ENCODE peak calls at places on chromosomes 7 and 10, in five cellular contexts. V, U, T, B and I are unnamed samples. For H3K4me1, the result is how much of the 10 kb centered on the place peaks cover.

GRCh38 chr10:102342958-102343357 is 52.5 kb upstream of the NFKB2 start:
- DNase-seq in V (peak), U (peak), T (no peak), B (peak), I (peak)

GRCh38 chr7:4436936-4437335 is 245.2 kb upstream of the FOXK1 start:
- DNase-seq in V (no peak), U (no peak), T (no peak), B (no peak), I (no peak)

GRCh38 chr7:22356010-22356854 is 722 bp downstream of the RAPGEF5 start:
- DNase-seq in V (no peak), U (no peak), T (no peak), B (peak), I (no peak)

GRCh38 chr7:28191751-28192150 is 11.2 kb upstream of the JAZF1 start:
- DNase-seq in V (no peak), U (no peak), T (no peak), B (no peak), I (no peak)

GRCh38 chr7:102404005-102404861 is 8.1 kb downstream of the PRKRIP1 start:
- DNase-seq in V (peak), U (peak), T (peak), B (peak), I (peak)

GRCh38 chr7:84394219-84394618 is 199.6 kb upstream of the SEMA3A start:
- DNase-seq in V (no peak), U (no peak), T (no peak), B (peak), I (no peak)

GRCh38 chr10:72334832-72335393 is 19.8 kb downstream of the DNAJB12 start:
- DNase-seq in V (peak), U (no peak), T (no peak), B (no peak), I (no peak)

GRCh38 chr10:31549936-31550335 is 230.9 kb downstream of the ZEB1 start:
- DNase-seq in V (no peak), U (no peak), T (no peak), B (no peak), I (no peak)

DNA sequence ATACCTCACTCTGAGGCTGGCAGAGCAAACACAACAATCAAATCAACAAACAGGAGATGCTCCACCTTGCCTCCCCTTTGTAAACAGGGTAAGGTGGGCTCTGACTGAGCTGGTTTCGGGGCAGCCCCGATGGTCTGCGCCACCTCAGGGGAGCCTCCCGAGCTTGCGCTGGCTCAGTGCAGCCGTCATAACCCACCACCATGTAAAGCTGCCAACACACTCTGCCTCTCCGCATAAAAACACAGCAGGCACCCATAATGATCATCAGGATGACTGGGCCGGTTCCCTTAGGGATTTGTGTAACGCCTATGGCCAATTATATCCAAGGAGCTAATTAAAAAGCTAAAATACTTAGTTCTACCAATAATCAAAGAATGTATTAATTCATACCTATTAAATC is 124.5 kb downstream of the PRPF18 start:
- DNase-seq in V (no peak), U (no peak), T (no peak), B (no peak), I (no peak)
- H3K9ac ChIP-seq in V (no peak), U (no peak), T (no peak), B (no peak), I (no peak)

GRCh38 chr10:59310324-59310914 is 51.9 kb downstream of the FAM13C start:
- DNase-seq in V (no peak), U (no peak), T (no peak), B (no peak), I (no peak)
- H3K4me1 ChIP-seq in V (under half), U (under half), T (under half), B (under half), I (under half)

DNA sequence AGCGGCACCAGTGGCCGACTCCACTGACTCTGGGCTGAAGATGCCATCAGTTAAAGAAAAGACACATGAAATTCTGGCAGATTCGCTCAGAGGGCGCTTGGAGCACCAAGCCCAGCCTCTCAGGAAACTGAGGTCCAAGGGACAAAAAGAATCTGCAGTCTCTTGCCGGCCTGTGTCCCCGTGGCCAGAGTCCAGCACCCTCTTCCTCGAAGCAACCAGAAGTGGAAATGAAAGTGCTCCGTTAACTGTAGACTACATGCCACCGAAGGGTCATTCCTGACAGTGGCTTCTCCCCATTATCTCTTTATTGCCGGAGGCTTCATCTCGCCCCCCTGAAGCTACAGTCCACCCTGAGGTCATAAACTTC is 1.0 kb upstream of the CHST15 start:
- DNase-seq in V (no peak), U (no peak), T (no peak), B (no peak), I (no peak)
- H3K9ac ChIP-seq in V (no peak), U (no peak), T (peak), B (peak), I (peak)

GRCh38 chr10:48938281-48938680 is 1.4 kb downstream of the LRRC18 start:
- DNase-seq in V (no peak), U (no peak), T (no peak), B (no peak), I (no peak)

GRCh38 chr10:48939790-48940325 is at the start of gene LRRC18:
- DNase-seq in V (no peak), U (no peak), T (no peak), B (no peak), I (no peak)

GRCh38 chr10:48938990-48939536 is 577 bp downstream of the LRRC18 start:
- DNase-seq in V (no peak), U (no peak), T (no peak), B (no peak), I (no peak)

GRCh38 chr10:48940372-48940771 is 732 bp upstream of the LRRC18 start:
- DNase-seq in V (no peak), U (no peak), T (no peak), B (no peak), I (no peak)

DNA sequence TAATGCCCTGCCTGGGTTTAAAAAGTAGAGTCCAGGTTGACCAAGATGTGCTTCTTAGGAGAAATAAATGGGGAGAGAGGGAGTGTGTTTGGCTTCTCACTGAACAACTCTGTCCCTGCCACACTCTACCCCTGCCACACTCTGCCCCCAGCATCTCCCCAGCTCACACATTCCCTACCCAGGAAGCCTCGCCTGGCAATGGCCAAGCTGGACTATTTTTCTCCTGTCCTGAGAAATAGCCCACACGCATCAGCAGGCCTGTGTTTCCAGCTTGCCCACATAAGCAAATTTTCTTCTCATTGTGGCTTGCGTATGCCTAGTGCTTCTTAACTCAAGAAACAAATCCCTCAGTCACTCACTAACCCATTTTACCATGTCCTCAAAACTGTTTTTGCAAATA is 1.8 kb downstream of the LRRC18 start:
- DNase-seq in V (no peak), U (no peak), T (no peak), B (no peak), I (no peak)
- H3K4me1 ChIP-seq in V (under half), U (under half), T (under half), B (under half), I (under half)

DNA sequence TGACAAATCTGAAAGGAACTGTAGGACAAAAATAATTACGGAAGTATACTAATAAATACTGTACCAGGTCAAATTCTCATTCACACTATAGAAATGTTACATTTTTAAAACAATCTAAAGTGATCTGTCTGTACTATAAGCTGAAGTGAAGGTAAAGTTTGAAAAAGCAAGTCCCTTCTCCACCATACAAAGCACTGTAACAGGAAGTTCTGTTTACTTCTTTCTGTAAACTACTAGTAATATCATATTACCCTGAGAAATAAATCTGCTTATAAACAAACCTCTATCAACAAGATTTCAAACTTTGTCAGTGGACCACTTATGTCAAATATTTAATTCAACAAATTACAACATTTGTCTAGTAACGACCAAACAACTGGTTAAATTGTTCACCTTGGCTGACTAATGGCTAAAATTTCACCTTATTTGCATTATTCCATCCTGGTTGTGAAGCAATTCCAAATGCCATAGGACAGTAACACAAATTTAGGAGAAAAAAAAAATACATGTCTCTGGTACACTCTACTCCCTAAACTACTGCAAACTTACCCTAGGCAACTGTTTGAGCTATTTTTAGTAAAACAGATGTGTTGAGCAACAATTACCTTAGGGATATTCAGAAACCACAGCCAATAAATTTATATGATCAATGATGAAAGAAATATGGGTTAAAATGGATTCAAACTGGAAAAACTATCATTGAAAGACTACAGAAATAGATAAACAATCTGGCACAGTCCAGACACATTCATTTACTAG is 126.0 kb downstream of the NRBF2 start:
- DNase-seq in V (peak), U (no peak), T (no peak), B (no peak), I (no peak)
- H3K9ac ChIP-seq in V (no peak), U (no peak), T (no peak), B (no peak), I (no peak)

GRCh38 chr7:105353752-105354328 is 34.9 kb downstream of the SRPK2 start:
- DNase-seq in V (no peak), U (no peak), T (no peak), B (no peak), I (no peak)

GRCh38 chr7:105352922-105353668 is 35.6 kb downstream of the SRPK2 start:
- DNase-seq in V (peak), U (no peak), T (no peak), B (no peak), I (no peak)

GRCh38 chr7:105354383-105354782 is 34.3 kb downstream of the SRPK2 start:
- DNase-seq in V (no peak), U (no peak), T (no peak), B (peak), I (peak)

GRCh38 chr7:105350906-105351305 is 37.8 kb downstream of the SRPK2 start:
- DNase-seq in V (no peak), U (no peak), T (no peak), B (no peak), I (no peak)

GRCh38 chr7:105352018-105352612 is 36.6 kb downstream of the SRPK2 start:
- DNase-seq in V (peak), U (no peak), T (no peak), B (peak), I (peak)
- H3K4me1 ChIP-seq in V (under half), U (under half), T (under half), B (under half), I (under half)

GRCh38 chr7:50331564-50332208 is 27.2 kb downstream of the IKZF1 start:
- DNase-seq in V (no peak), U (no peak), T (no peak), B (no peak), I (no peak)

GRCh38 chr7:50332241-50333176 is 28.0 kb downstream of the IKZF1 start:
- DNase-seq in V (no peak), U (peak), T (no peak), B (no peak), I (no peak)

GRCh38 chr7:50334341-50334994 is 30.0 kb downstream of the IKZF1 start:
- DNase-seq in V (no peak), U (no peak), T (no peak), B (no peak), I (no peak)

GRCh38 chr7:50335230-50335794 is 30.8 kb downstream of the IKZF1 start:
- DNase-seq in V (no peak), U (no peak), T (no peak), B (no peak), I (no peak)

GRCh38 chr7:50333266-50333665 is 28.8 kb downstream of the IKZF1 start:
- DNase-seq in V (no peak), U (peak), T (no peak), B (no peak), I (no peak)
- H3K9ac ChIP-seq in V (no peak), U (no peak), T (no peak), B (no peak), I (no peak)

GRCh38 chr7:5629941-5630340 is 151.5 kb downstream of the RNF216 start:
- DNase-seq in V (peak), U (peak), T (peak), B (peak), I (peak)

GRCh38 chr7:5627745-5628547 is 153.5 kb downstream of the RNF216 start:
- DNase-seq in V (no peak), U (no peak), T (no peak), B (no peak), I (no peak)

GRCh38 chr7:5631185-5631584 is 150.3 kb downstream of the RNF216 start:
- DNase-seq in V (no peak), U (no peak), T (no peak), B (no peak), I (no peak)

GRCh38 chr7:5631752-5632151 is 149.7 kb downstream of the RNF216 start:
- DNase-seq in V (no peak), U (no peak), T (no peak), B (no peak), I (no peak)

DNA sequence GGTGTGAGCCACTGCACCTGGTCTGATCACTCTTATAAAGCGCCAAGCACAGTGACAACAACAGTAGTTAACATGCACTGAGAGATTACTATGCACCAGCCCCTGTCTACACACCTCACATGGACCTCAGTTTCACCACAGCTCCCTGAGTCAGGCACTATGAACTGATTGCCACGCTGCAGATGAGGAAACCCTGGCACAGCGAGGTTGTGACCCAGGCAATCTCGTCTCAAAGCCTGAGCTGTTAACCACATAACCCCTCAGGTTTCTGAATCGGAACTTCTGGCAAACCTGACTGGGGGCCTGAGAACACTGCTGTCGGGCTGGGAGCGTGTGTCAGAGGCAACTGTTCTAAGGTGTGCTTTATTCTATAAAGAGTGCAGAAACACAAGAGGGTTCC is 150.8 kb downstream of the RNF216 start:
- DNase-seq in V (no peak), U (no peak), T (no peak), B (no peak), I (no peak)
- H3K4me1 ChIP-seq in V (under half), U (under half), T (under half), B (under half), I (under half)

GRCh38 chr10:63707254-63707910 is 186.2 kb downstream of the REEP3 start:
- DNase-seq in V (peak), U (peak), T (peak), B (peak), I (peak)
- H3K9ac ChIP-seq in V (no peak), U (no peak), T (peak), B (peak), I (peak)

DNA sequence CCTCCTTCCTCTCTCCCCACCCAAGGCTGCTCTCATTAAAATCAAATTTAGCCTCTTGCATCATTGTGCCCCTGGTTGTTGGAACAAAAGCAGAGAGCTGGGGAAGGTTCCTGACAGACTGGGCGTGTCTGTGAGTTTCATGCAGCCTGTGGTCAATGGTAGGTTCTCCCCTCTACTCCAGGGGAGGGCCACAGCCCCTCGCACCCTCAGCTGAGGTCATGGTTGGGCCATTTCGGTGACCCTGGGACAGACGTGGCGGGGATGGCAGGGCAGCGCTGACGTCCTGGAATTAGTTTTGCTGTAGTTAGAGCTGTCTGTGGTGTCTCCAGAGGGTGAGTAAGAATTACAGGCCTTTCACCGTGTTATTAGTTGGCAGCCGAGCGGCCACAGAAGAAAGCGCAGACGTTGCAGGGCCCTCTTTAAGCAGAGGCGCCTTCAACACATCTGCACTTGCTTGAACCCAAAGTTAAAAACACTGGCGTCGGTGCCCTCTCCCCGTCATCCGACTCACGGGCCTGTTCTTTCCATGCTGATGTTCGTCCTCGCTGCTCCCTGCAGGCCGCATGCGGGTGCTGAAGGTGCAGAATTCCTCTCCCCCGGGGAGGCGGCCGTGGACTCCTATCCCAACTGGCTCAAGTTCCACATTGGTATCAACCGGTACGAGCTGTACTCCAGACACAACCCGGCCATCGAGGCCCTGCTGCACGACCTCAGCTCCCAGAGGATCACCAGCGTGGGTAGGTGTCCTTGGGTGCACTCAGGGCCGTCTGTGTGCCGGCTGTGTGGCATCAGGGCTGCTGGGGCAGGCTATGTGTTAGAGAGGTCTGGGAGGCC is 2.8 kb downstream of the FAM20C start:
- DNase-seq in V (peak), U (peak), T (no peak), B (no peak), I (no peak)
- H3K4me1 ChIP-seq in V (under half), U (under half), T (under half), B (under half), I (under half)